ENCODE peak calls at places on chromosome 13, in seven cellular contexts. One of them, this sample, is unnamed.

GRCh38 chr13:100530645-100531044 is 57.9 kb downstream of the GGACT start:
- DNase-seq in SK-MEL-5: no peak
- DNase-seq in GM12891: no peak
- DNase-seq in substantia nigra: no peak
- DNase-seq in right cardiac atrium: no peak
- DNase-seq in activated naive CD4-positive, alpha-beta T cell: no peak
- DNase-seq in T-helper 17 cell: no peak
- DNase-seq in this sample: no peak

GRCh38 chr13:77874406-77874805 is 44.2 kb downstream of the EDNRB start:
- DNase-seq in T-helper 17 cell: no peak
- DNase-seq in GM12891: no peak
- DNase-seq in SK-MEL-5: no peak
- DNase-seq in right cardiac atrium: no peak
- DNase-seq in substantia nigra: no peak
- DNase-seq in activated naive CD4-positive, alpha-beta T cell: no peak
- DNase-seq in this sample: no peak

GRCh38 chr13:98493035-98493401 is 83.9 kb downstream of the STK24 start:
- DNase-seq in GM12891: no peak
- DNase-seq in activated naive CD4-positive, alpha-beta T cell: no peak
- DNase-seq in substantia nigra: no peak
- DNase-seq in right cardiac atrium: no peak
- DNase-seq in T-helper 17 cell: no peak
- DNase-seq in SK-MEL-5: no peak
- DNase-seq in this sample: no peak

GRCh38 chr13:111972261-111972780 is 94.6 kb upstream of the SOX1 start:
- DNase-seq in activated naive CD4-positive, alpha-beta T cell: no peak
- DNase-seq in T-helper 17 cell: no peak
- DNase-seq in SK-MEL-5: no peak
- DNase-seq in right cardiac atrium: no peak
- DNase-seq in GM12891: no peak
- DNase-seq in substantia nigra: no peak
- DNase-seq in this sample: no peak

GRCh38 chr13:65606622-65607021 is 1623.5 kb downstream of the PCDH9 start:
- DNase-seq in T-helper 17 cell: no peak
- DNase-seq in right cardiac atrium: no peak
- DNase-seq in GM12891: no peak
- DNase-seq in activated naive CD4-positive, alpha-beta T cell: no peak
- DNase-seq in SK-MEL-5: no peak
- DNase-seq in substantia nigra: no peak
- DNase-seq in this sample: no peak

GRCh38 chr13:105177265-105177900 is 1358.1 kb downstream of the EFNB2 start:
- DNase-seq in T-helper 17 cell: no peak
- DNase-seq in SK-MEL-5: no peak
- DNase-seq in activated naive CD4-positive, alpha-beta T cell: no peak
- DNase-seq in GM12891: no peak
- DNase-seq in substantia nigra: no peak
- DNase-seq in right cardiac atrium: no peak
- DNase-seq in this sample: no peak

GRCh38 chr13:27483421-27483820 is 33.1 kb upstream of the MTIF3 start:
- DNase-seq in SK-MEL-5: no peak
- DNase-seq in activated naive CD4-positive, alpha-beta T cell: no peak
- DNase-seq in T-helper 17 cell: no peak
- DNase-seq in substantia nigra: no peak
- DNase-seq in GM12891: no peak
- DNase-seq in right cardiac atrium: no peak
- DNase-seq in this sample: no peak

GRCh38 chr13:26695360-26695705 is 65.3 kb downstream of the GPR12 start:
- DNase-seq in activated naive CD4-positive, alpha-beta T cell: no peak
- DNase-seq in GM12891: no peak
- DNase-seq in right cardiac atrium: peak
- DNase-seq in T-helper 17 cell: no peak
- DNase-seq in substantia nigra: no peak
- DNase-seq in SK-MEL-5: no peak
- DNase-seq in this sample: no peak

GRCh38 chr13:99416411-99417121 is 84.7 kb upstream of the TM9SF2 start:
- DNase-seq in right cardiac atrium: no peak
- DNase-seq in activated naive CD4-positive, alpha-beta T cell: peak
- DNase-seq in T-helper 17 cell: no peak
- DNase-seq in substantia nigra: no peak
- DNase-seq in GM12891: no peak
- DNase-seq in SK-MEL-5: no peak
- DNase-seq in this sample: peak

GRCh38 chr13:114109646-114110045 is 22.8 kb downstream of the RASA3 start:
- DNase-seq in T-helper 17 cell: no peak
- DNase-seq in SK-MEL-5: no peak
- DNase-seq in GM12891: no peak
- DNase-seq in activated naive CD4-positive, alpha-beta T cell: no peak
- DNase-seq in right cardiac atrium: peak
- DNase-seq in substantia nigra: no peak
- DNase-seq in this sample: no peak

GRCh38 chr13:113935523-113935922 is 38.4 kb downstream of the C13orf46 start:
- DNase-seq in substantia nigra: no peak
- DNase-seq in activated naive CD4-positive, alpha-beta T cell: no peak
- DNase-seq in T-helper 17 cell: no peak
- DNase-seq in SK-MEL-5: no peak
- DNase-seq in right cardiac atrium: no peak
- DNase-seq in GM12891: no peak
- DNase-seq in this sample: no peak

GRCh38 chr13:23778879-23779278 is 110.3 kb downstream of the MIPEP start:
- DNase-seq in T-helper 17 cell: no peak
- DNase-seq in substantia nigra: no peak
- DNase-seq in GM12891: no peak
- DNase-seq in SK-MEL-5: no peak
- DNase-seq in right cardiac atrium: no peak
- DNase-seq in activated naive CD4-positive, alpha-beta T cell: no peak
- DNase-seq in this sample: no peak

GRCh38 chr13:105573134-105573533 is 962.3 kb downstream of the EFNB2 start:
- DNase-seq in GM12891: no peak
- DNase-seq in right cardiac atrium: no peak
- DNase-seq in SK-MEL-5: no peak
- DNase-seq in activated naive CD4-positive, alpha-beta T cell: no peak
- DNase-seq in substantia nigra: no peak
- DNase-seq in T-helper 17 cell: no peak
- DNase-seq in this sample: no peak

GRCh38 chr13:100235311-100235901 is 146.5 kb downstream of the PCCA start:
- DNase-seq in SK-MEL-5: peak
- DNase-seq in T-helper 17 cell: no peak
- DNase-seq in GM12891: no peak
- DNase-seq in activated naive CD4-positive, alpha-beta T cell: no peak
- DNase-seq in substantia nigra: no peak
- DNase-seq in right cardiac atrium: no peak
- DNase-seq in this sample: no peak

GRCh38 chr13:90300015-90300414 is 1047.5 kb upstream of the MIR17HG start:
- DNase-seq in T-helper 17 cell: no peak
- DNase-seq in substantia nigra: no peak
- DNase-seq in SK-MEL-5: no peak
- DNase-seq in GM12891: no peak
- DNase-seq in right cardiac atrium: no peak
- DNase-seq in activated naive CD4-positive, alpha-beta T cell: no peak
- DNase-seq in this sample: no peak

GRCh38 chr13:110233181-110233641 is 73.7 kb downstream of the COL4A1 start:
- DNase-seq in SK-MEL-5: no peak
- DNase-seq in right cardiac atrium: peak
- DNase-seq in substantia nigra: no peak
- DNase-seq in T-helper 17 cell: no peak
- DNase-seq in activated naive CD4-positive, alpha-beta T cell: no peak
- DNase-seq in GM12891: no peak
- DNase-seq in this sample: no peak

GRCh38 chr13:34412295-34412694 is 529.8 kb upstream of the NBEA start:
- DNase-seq in GM12891: no peak
- DNase-seq in T-helper 17 cell: no peak
- DNase-seq in substantia nigra: no peak
- DNase-seq in right cardiac atrium: no peak
- DNase-seq in SK-MEL-5: no peak
- DNase-seq in activated naive CD4-positive, alpha-beta T cell: no peak
- DNase-seq in this sample: no peak

This sample was measured in naive thymus-derived CD8-positive, alpha-beta T cell.